ENCODE peak calls at places on chromosomes 2 and 18, in four cellular contexts. One of them, this sample, is unnamed.

GRCh38 chr2:188050716-188051115 is 241.0 kb upstream of the GULP1 start:
- DNase-seq in CD8-positive, alpha-beta T cell: no peak
- DNase-seq in lung: no peak
- DNase-seq in AG04450: no peak
- DNase-seq in this sample: no peak

GRCh38 chr2:133414486-133415209 is 153.6 kb downstream of the NCKAP5 start:
- DNase-seq in AG04450: peak
- DNase-seq in lung: no peak
- DNase-seq in CD8-positive, alpha-beta T cell: no peak
- DNase-seq in this sample: no peak

GRCh38 chr2:122643725-122644329 is 888.4 kb downstream of the TSN start:
- DNase-seq in CD8-positive, alpha-beta T cell: no peak
- DNase-seq in lung: no peak
- DNase-seq in AG04450: no peak
- DNase-seq in this sample: no peak

GRCh38 chr2:121052507-121052906 is 232.5 kb downstream of the TFCP2L1 start:
- DNase-seq in AG04450: no peak
- DNase-seq in CD8-positive, alpha-beta T cell: no peak
- DNase-seq in lung: no peak
- DNase-seq in this sample: no peak

GRCh38 chr2:230938516-230939065 is 13.5 kb upstream of the GPR55 start:
- DNase-seq in CD8-positive, alpha-beta T cell: no peak
- DNase-seq in AG04450: no peak
- DNase-seq in lung: no peak
- DNase-seq in this sample: no peak

GRCh38 chr2:239537633-239538356 is 137.0 kb upstream of the HDAC4 start:
- DNase-seq in AG04450: no peak
- DNase-seq in CD8-positive, alpha-beta T cell: no peak
- DNase-seq in lung: no peak
- DNase-seq in this sample: no peak

GRCh38 chr2:238105506-238106338 is 5.6 kb downstream of the ESPNL start:
- DNase-seq in CD8-positive, alpha-beta T cell: no peak
- DNase-seq in AG04450: no peak
- DNase-seq in lung: no peak
- DNase-seq in this sample: no peak

GRCh38 chr2:165796129-165796528 is 2.1 kb upstream of the GALNT3 start:
- DNase-seq in lung: no peak
- DNase-seq in CD8-positive, alpha-beta T cell: no peak
- DNase-seq in AG04450: no peak
- DNase-seq in this sample: no peak

GRCh38 chr18:36471393-36471792 is 173.9 kb downstream of the FHOD3 start:
- DNase-seq in AG04450: no peak
- DNase-seq in lung: no peak
- DNase-seq in CD8-positive, alpha-beta T cell: no peak
- DNase-seq in this sample: no peak

GRCh38 chr2:198314559-198315153 is 510.3 kb downstream of the PLCL1 start:
- DNase-seq in CD8-positive, alpha-beta T cell: no peak
- DNase-seq in lung: no peak
- DNase-seq in AG04450: peak
- DNase-seq in this sample: no peak

GRCh38 chr2:23377772-23378171 is 7.2 kb upstream of the KLHL29 start:
- DNase-seq in CD8-positive, alpha-beta T cell: no peak
- DNase-seq in lung: no peak
- DNase-seq in AG04450: no peak
- DNase-seq in this sample: no peak

GRCh38 chr2:65273344-65273743 is 45.7 kb downstream of the ACTR2 start:
- DNase-seq in CD8-positive, alpha-beta T cell: no peak
- DNase-seq in AG04450: no peak
- DNase-seq in lung: no peak
- DNase-seq in this sample: no peak

GRCh38 chr2:199273043-199273647 is 184.6 kb downstream of the SATB2 start:
- DNase-seq in AG04450: no peak
- DNase-seq in lung: no peak
- DNase-seq in CD8-positive, alpha-beta T cell: no peak
- DNase-seq in this sample: no peak

GRCh38 chr2:238060096-238060541 is 682 bp upstream of the SCLY start:
- DNase-seq in lung: no peak
- DNase-seq in AG04450: no peak
- DNase-seq in CD8-positive, alpha-beta T cell: no peak
- DNase-seq in this sample: no peak

GRCh38 chr18:45596048-45596447 is 19.2 kb upstream of the SLC14A2 start:
- DNase-seq in AG04450: no peak
- DNase-seq in lung: no peak
- DNase-seq in CD8-positive, alpha-beta T cell: no peak
- DNase-seq in this sample: no peak
- H3K4me3 ChIP-seq in AG04450: no peak
- H3K4me3 ChIP-seq in lung: no peak
- H3K4me3 ChIP-seq in CD8-positive, alpha-beta T cell: no peak
- H3K4me3 ChIP-seq in this sample: no peak

GRCh38 chr2:217479626-217480025 is 523.2 kb downstream of the TNS1 start:
- DNase-seq in AG04450: no peak
- DNase-seq in CD8-positive, alpha-beta T cell: no peak
- DNase-seq in lung: no peak
- DNase-seq in this sample: no peak

GRCh38 chr2:217475101-217475500 is 527.7 kb downstream of the TNS1 start:
- DNase-seq in CD8-positive, alpha-beta T cell: no peak
- DNase-seq in lung: no peak
- DNase-seq in AG04450: no peak
- DNase-seq in this sample: no peak

GRCh38 chr2:217478831-217479435 is 523.9 kb downstream of the TNS1 start:
- DNase-seq in AG04450: no peak
- DNase-seq in lung: no peak
- DNase-seq in CD8-positive, alpha-beta T cell: no peak
- DNase-seq in this sample: no peak

GRCh38 chr2:217475791-217476190 is 527.0 kb downstream of the TNS1 start:
- DNase-seq in AG04450: no peak
- DNase-seq in lung: no peak
- DNase-seq in CD8-positive, alpha-beta T cell: no peak
- DNase-seq in this sample: no peak

DNA sequence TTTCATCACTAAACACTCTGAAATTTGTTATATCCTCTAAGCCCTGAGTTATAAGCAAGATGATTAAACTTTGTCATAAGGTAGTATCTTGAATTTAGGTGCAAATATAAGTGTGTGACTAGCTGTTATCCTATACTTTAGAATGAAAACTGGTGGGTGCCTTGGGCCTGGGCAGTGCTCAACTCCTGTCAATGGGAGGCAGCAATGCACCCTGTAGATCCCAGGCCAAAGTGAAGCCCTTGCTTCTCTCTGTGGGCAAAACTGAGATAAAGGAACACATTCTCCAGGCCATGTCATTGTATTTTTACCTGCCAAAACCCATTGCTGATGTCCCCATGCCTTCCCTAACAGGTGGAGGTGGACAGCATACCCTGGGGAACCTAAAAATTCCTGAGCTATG is 525.2 kb downstream of the TNS1 start:
- DNase-seq in AG04450: no peak
- DNase-seq in CD8-positive, alpha-beta T cell: no peak
- DNase-seq in lung: no peak
- DNase-seq in this sample: no peak
- TF ChIP-seq CTCF in AG04450: no peak
- TF ChIP-seq CTCF in CD8-positive, alpha-beta T cell: no peak
- TF ChIP-seq CTCF in lung: no peak
- TF ChIP-seq CTCF in this sample: no peak

DNA sequence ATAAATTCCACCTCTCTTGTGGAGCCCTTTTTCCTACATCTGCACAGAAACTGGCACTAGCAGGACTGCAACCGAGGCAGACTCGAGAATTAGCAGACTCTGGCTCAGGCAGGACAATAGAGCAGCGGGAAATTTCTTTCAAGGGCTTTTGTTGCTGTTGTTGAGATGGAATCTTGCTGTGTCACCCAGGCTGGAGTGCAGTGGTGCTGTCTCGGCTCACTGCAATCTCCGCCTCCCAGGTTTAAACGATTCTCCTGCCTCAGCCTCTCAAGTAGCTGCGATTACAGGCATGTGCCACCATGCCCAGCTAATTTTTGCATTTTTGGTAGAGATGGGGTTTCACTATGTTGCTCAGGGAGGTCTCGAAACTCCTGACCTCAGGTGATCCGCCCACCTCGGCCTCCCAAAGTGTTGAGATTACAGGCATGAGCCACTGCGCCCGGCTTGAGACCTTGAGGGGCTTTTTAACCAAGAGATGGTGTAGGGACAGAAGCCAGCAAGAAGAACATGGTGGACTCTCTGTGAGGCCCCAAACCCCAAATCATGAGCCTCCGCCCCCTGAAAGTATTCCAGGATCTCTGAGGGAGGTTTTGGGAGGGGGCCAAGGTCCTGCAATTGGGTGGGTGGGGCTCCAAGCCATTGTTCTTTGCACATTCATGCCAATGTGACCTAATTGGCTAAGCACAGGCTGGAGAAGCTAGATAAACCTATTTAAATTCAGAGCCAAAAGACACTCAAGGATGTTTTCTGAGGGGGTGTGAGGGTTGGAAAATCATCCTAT is 68.4 kb upstream of the MSH2 start:
- DNase-seq in CD8-positive, alpha-beta T cell: no peak
- DNase-seq in AG04450: no peak
- DNase-seq in lung: no peak
- DNase-seq in this sample: no peak
- H3K27ac ChIP-seq in CD8-positive, alpha-beta T cell: no peak
- H3K27ac ChIP-seq in AG04450: no peak
- H3K27ac ChIP-seq in lung: no peak
- H3K27ac ChIP-seq in this sample: no peak

DNA sequence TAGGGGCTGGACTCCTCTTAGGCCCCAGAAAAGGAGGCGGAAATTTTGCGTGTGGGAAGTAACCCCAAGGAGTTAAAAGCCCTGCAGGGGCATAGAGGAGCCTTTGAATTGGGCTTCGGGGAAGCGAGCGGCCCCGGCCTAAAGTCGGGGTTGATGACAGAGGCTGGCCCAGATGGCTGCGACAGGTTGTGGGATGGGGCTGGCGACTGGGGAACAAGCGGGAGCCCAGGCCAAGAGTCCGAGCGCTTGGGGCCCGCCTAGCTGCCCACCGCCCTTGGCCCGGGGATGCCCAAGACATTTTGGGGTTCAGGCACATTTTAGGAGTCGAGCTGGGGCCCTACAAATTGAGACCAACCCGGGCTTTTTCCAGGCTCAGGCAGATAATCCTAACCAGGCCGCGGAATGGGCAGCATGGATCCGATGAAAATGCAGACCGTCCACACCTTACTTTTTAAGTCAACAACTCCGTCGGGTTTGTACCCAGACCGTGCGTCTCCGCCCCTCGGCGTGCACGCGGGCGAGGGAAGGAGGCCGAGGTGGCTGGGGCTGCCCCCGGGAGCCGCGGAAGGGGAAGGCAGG is 537 bp downstream of the RTKN start:
- DNase-seq in CD8-positive, alpha-beta T cell: no peak
- DNase-seq in lung: no peak
- DNase-seq in AG04450: no peak
- DNase-seq in this sample: no peak
- H3K4me3 ChIP-seq in CD8-positive, alpha-beta T cell: peak
- H3K4me3 ChIP-seq in lung: peak
- H3K4me3 ChIP-seq in AG04450: no peak
- H3K4me3 ChIP-seq in this sample: peak